ENCODE peak calls at places on chromosome 12, in six cellular contexts. E is SK-N-DZ; I is posterior cingulate gyrus; K is amniotic stem cell; M is CD8-positive, alpha-beta T cell; R is ureter. B is an unnamed sample.

GRCh38 chr12:53674977-53675700 is 744 bp downstream of the ATP5MC2 start:
- DNase-seq in R (no peak), E (no peak), K (no peak), M (no peak), I (no peak), B (no peak)

GRCh38 chr12:69929125-69929524 is 104.1 kb downstream of the MYRFL start:
- DNase-seq in I (no peak), E (no peak), M (no peak), K (no peak), R (no peak), B (no peak)

GRCh38 chr12:96698521-96698920 is 208.5 kb upstream of the NEDD1 start:
- DNase-seq in R (no peak), I (no peak), E (no peak), K (no peak), M (no peak), B (no peak)

GRCh38 chr12:75944097-75944904 is 87.3 kb downstream of the PHLDA1 start:
- DNase-seq in M (no peak), R (no peak), E (no peak), I (no peak), K (peak), B (no peak)

GRCh38 chr12:130098301-130099005 is 63.8 kb upstream of the FZD10 start:
- DNase-seq in R (no peak), M (no peak), I (no peak), K (no peak), E (no peak), B (no peak)

GRCh38 chr12:124567035-124567672 is at the start of gene NCOR2:
- DNase-seq in E (no peak), K (no peak), I (no peak), R (no peak), M (peak), B (no peak)

GRCh38 chr12:91741932-91742331 is 403.7 kb downstream of the BTG1 start:
- DNase-seq in K (no peak), I (no peak), M (no peak), R (no peak), E (no peak), B (no peak)

GRCh38 chr12:49868449-49868848 is 25.5 kb upstream of the BCDIN3D start:
- DNase-seq in I (no peak), M (no peak), R (no peak), K (no peak), E (no peak), B (no peak)

GRCh38 chr12:47813491-47814196 is 6.1 kb downstream of the HDAC7 start:
- DNase-seq in R (no peak), E (peak), I (no peak), K (no peak), M (no peak), B (no peak)

GRCh38 chr12:58965568-58965967 is 45.3 kb upstream of the LRIG3 start:
- DNase-seq in M (no peak), E (no peak), I (no peak), R (no peak), K (no peak), B (no peak)

GRCh38 chr12:12482150-12482761 is 80.4 kb downstream of the DUSP16 start:
- DNase-seq in I (no peak), K (no peak), E (no peak), R (no peak), M (no peak), B (no peak)

GRCh38 chr12:11877102-11877826 is 193.5 kb upstream of the BCL2L14 start:
- DNase-seq in E (no peak), K (no peak), M (no peak), R (no peak), I (no peak), B (no peak)

GRCh38 chr12:45299132-45299692 is 83.3 kb downstream of the ANO6 start:
- DNase-seq in I (no peak), K (no peak), E (no peak), M (no peak), R (no peak), B (no peak)

GRCh38 chr12:44372259-44372658 is 503.9 kb downstream of the NELL2 start:
- DNase-seq in I (no peak), M (no peak), K (peak), E (no peak), R (no peak), B (no peak)

GRCh38 chr12:117900561-117900960 is 68.2 kb downstream of the KSR2 start:
- DNase-seq in E (no peak), I (no peak), M (no peak), R (no peak), K (no peak), B (no peak)

GRCh38 chr12:106600503-106600902 is 17.7 kb downstream of the RFX4 start:
- DNase-seq in M (no peak), E (no peak), K (no peak), I (no peak), R (no peak), B (no peak)